ENCODE peak calls at places on chromosomes 4 and X, in nine cellular contexts. O is HCT116, G is prostate gland, L is endothelial cell of umbilical vein, Q is HL-60, K is breast epithelium, X is K562, N is H1, R is GM12878. A is an unnamed sample.

GRCh38 chrX:16023790-16024734 is 99.3 kb upstream of the GRPR start:
- DNase-seq in N (no peak), K (no peak), X (no peak), L (no peak), Q (no peak), R (peak; percentile 77), G (no peak), O (peak; percentile 65), A (no peak)

GRCh38 chr4:39621582-39621981 is 17.1 kb downstream of the SMIM14 start:
- DNase-seq in Q (no peak), R (no peak), L (peak; percentile 72), N (no peak), X (no peak), G (no peak), K (no peak), O (peak; percentile 51), A (no peak)

GRCh38 chr4:73213917-73214663 is 44.5 kb downstream of the ANKRD17 start:
- DNase-seq in Q (no peak), G (no peak), O (no peak), X (no peak), L (peak; percentile 76), R (no peak), K (no peak), N (no peak), A (no peak)

GRCh38 chrX:39843318-39843717 is 254.4 kb downstream of the BCOR start:
- DNase-seq in O (no peak), K (no peak), R (no peak), L (no peak), N (no peak), Q (no peak), G (no peak), X (no peak), A (no peak)

GRCh38 chrX:71991164-71991563 is 80.5 kb downstream of the NHSL2 start:
- DNase-seq in R (no peak), Q (no peak), X (no peak), L (no peak), G (no peak), N (no peak), K (no peak), O (no peak), A (no peak)

GRCh38 chrX:92260102-92260501 is 480.9 kb downstream of the PCDH11X start:
- DNase-seq in R (no peak), Q (no peak), X (no peak), K (no peak), G (no peak), N (peak; percentile 15), L (no peak), O (no peak), A (no peak)

GRCh38 chr4:110663738-110664444 is 41.0 kb upstream of the PITX2 start:
- DNase-seq in K (no peak), O (no peak), G (no peak), N (no peak), L (no peak), R (no peak), X (no peak), Q (no peak), A (no peak)

GRCh38 chrX:128975716-128976115 is 547.6 kb downstream of the SMARCA1 start:
- DNase-seq in O (no peak), L (peak; percentile 3), N (peak; percentile 31), R (no peak), K (no peak), Q (peak; percentile 31), X (peak; percentile 7), G (peak; percentile 5), A (no peak)

GRCh38 chr4:136742330-136742729 is 790.0 kb downstream of the PCDH18 start:
- DNase-seq in G (no peak), N (no peak), R (no peak), X (no peak), L (no peak), Q (no peak), O (no peak), K (no peak), A (no peak)

DNA sequence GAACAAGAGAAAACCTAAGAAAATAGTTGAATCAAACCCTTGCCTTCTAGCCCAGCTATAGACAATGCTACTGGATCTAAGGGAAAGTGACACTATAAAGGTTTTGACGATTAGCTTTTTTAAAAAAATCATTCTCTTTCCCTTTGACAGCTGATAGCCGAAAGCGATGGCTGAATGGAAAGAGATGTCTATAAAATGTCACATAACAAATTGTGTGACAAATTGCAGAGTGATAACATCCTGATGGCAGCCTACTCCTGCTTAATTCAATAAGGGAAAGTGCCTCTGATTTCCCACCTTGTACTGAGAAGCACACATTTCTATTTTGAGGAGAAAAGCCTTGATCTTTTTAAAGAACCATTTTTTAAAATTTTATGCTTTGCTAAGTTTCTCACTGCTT is 114.5 kb downstream of the SORBS2 start:
- DNase-seq in O (no peak), N (no peak), Q (no peak), R (no peak), L (no peak), K (no peak), G (no peak), X (no peak), A (no peak)
- TF ChIP-seq POLR2AphosphoS5 in O (no peak), N (no peak), Q (no peak), R (no peak), L (no peak), K (no peak), G (no peak), X (no peak), A (no peak)

DNA sequence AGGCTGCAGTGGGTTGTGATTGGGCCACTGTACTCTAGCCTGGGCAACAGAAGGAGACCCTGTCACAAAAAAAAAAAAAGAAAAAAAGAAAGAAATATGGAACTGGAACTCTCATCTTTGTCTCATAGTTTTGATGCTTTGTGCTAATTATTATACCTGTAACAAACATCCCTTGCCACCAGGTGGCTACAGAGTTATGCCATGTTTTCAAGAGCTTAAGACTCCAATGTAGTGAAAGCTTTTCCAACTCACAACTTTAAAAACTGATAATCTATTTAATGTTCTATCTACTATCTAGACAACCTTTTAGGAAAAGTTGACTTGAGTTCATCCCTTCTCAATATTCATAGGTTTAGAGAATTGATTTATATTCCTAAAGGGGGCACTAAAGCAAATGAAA is 42.4 kb downstream of the HTR2C start:
- DNase-seq in K (no peak), G (no peak), O (no peak), X (peak; percentile 10), L (peak; percentile 4), N (no peak), Q (no peak), R (no peak), A (no peak)
- TF ChIP-seq CTCF in K (no peak), G (peak; percentile 41), O (peak; percentile 42), X (peak; percentile 16), L (peak; percentile 24), N (peak; percentile 33), Q (no peak), R (peak; percentile 28), A (no peak)

DNA sequence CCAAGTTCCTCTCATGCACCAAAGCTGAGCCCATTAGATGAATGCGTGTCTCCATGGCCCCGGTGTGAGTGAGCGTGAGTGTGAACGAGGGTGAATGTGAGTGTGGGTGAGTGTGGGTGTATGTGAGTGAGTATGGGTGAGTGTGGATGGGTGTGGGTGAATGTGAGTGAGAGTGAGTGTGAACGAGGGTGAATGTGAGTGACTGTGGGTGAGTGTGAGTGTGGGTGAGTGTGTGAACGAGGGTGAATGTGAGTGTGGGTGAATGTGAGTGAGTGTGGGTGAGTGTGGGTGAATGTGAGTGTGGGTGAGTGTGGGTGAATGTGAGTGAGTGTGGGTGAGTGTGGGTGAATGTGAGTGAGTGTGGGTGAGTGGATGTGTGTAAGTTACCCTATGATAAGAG is 1521.8 kb upstream of the TENM3 start:
- DNase-seq in G (no peak), X (no peak), Q (no peak), L (no peak), N (no peak), K (no peak), O (no peak), R (no peak), A (no peak)
- TF ChIP-seq POLR2AphosphoS5 in G (no peak), X (no peak), Q (no peak), L (no peak), N (no peak), K (no peak), O (no peak), R (no peak), A (no peak)

GRCh38 chr4:13857397-13857796 is 229.9 kb upstream of the BOD1L1 start:
- DNase-seq in R (no peak), G (no peak), K (no peak), Q (no peak), N (no peak), O (no peak), L (no peak), X (no peak), A (no peak)

GRCh38 chr4:13856387-13856786 is 228.9 kb upstream of the BOD1L1 start:
- DNase-seq in G (no peak), O (no peak), X (no peak), L (no peak), N (no peak), Q (no peak), R (no peak), K (no peak), A (no peak)

GRCh38 chr4:13857800-13858199 is 230.3 kb upstream of the BOD1L1 start:
- DNase-seq in N (no peak), O (no peak), G (no peak), L (no peak), R (no peak), K (no peak), Q (no peak), X (no peak), A (no peak)

GRCh38 chr4:13859423-13859822 is 231.9 kb upstream of the BOD1L1 start:
- DNase-seq in R (no peak), Q (no peak), X (no peak), N (no peak), L (no peak), G (no peak), K (no peak), O (no peak), A (no peak)

GRCh38 chr4:13860126-13860525 is 232.6 kb upstream of the BOD1L1 start:
- DNase-seq in L (no peak), N (no peak), O (no peak), Q (no peak), X (no peak), K (no peak), G (no peak), R (no peak), A (no peak)
- TF ChIP-seq CTCF in L (no peak), N (peak; percentile 53), O (no peak), Q (no peak), X (no peak), K (no peak), G (no peak), R (no peak), A (no peak)

GRCh38 chr4:97585274-97585673 is 558.0 kb downstream of the STPG2 start:
- DNase-seq in L (no peak), O (no peak), X (no peak), G (no peak), N (no peak), K (no peak), R (no peak), Q (no peak), A (no peak)
- TF ChIP-seq POLR2AphosphoS5 in L (no peak), O (no peak), X (no peak), G (no peak), N (no peak), K (no peak), R (no peak), Q (no peak), A (no peak)

GRCh38 chr4:164027805-164028204 is 533.3 kb downstream of the TMA16 start:
- DNase-seq in K (no peak), N (no peak), L (no peak), R (no peak), X (no peak), O (no peak), G (no peak), Q (no peak), A (no peak)

GRCh38 chr4:164023214-164023613 is 528.7 kb downstream of the TMA16 start:
- DNase-seq in K (no peak), Q (no peak), G (no peak), L (no peak), N (no peak), X (no peak), O (peak; percentile 12), R (no peak), A (no peak)

GRCh38 chr4:164021947-164022346 is 527.5 kb downstream of the TMA16 start:
- DNase-seq in K (no peak), X (no peak), G (no peak), L (no peak), O (no peak), R (no peak), N (no peak), Q (no peak), A (no peak)
- TF ChIP-seq CTCF in K (no peak), X (no peak), G (no peak), L (no peak), O (no peak), R (no peak), N (no peak), Q (no peak), A (no peak)